ENCODE peak calls at places on chromosomes 12 and 14, in five cellular contexts. Z is GM04504; A is MM.1S; U is stimulated activated CD4-positive, alpha-beta T cell treated with anti-CD3 and anti-CD28 coated beads, Interleukin-1b, Interleukin-23, amount 100 ng/mL, for 1 hour; I is NCI-H1105 treated with DMSO at 0.1 percent for 48 hours. F is an unnamed sample.

GRCh38 chr12:103667129-103667528 is 80.1 kb downstream of the STAB2 start:
- DNase-seq in I (peak), U (no peak), Z (no peak), A (no peak), F (no peak)

GRCh38 chr14:93044116-93044515 is 71.6 kb downstream of the ITPK1 start:
- DNase-seq in A (no peak), I (no peak), Z (no peak), U (no peak), F (no peak)

GRCh38 chr14:51609987-51610283 is 41.8 kb upstream of the FRMD6 start:
- DNase-seq in Z (no peak), A (peak), U (no peak), I (no peak), F (no peak)

GRCh38 chr14:51607677-51608076 is 44.0 kb upstream of the FRMD6 start:
- DNase-seq in A (no peak), Z (peak), I (no peak), U (no peak), F (peak)

GRCh38 chr12:41189395-41190251 is 1.5 kb downstream of the PDZRN4 start:
- DNase-seq in A (no peak), U (no peak), I (peak), Z (no peak), F (no peak)

GRCh38 chr12:105330938-105331804 is 680 bp downstream of the C12orf75 start:
- DNase-seq in U (peak), A (peak), I (peak), Z (no peak), F (no peak)

GRCh38 chr12:106739318-106739717 is 35.2 kb upstream of the RIC8B start:
- DNase-seq in Z (no peak), U (no peak), I (no peak), A (no peak), F (no peak)

GRCh38 chr14:68249534-68250517 is 430.2 kb downstream of the RAD51B start:
- DNase-seq in U (no peak), Z (no peak), A (no peak), I (no peak), F (no peak)

GRCh38 chr14:103398427-103399195 is 13.4 kb downstream of the MARK3 start:
- DNase-seq in A (no peak), I (no peak), U (no peak), Z (no peak), F (no peak)

GRCh38 chr14:57209561-57209960 is 59.1 kb downstream of the EXOC5 start:
- DNase-seq in Z (peak), I (no peak), A (no peak), U (no peak), F (peak)

GRCh38 chr14:100164808-100165207 is 5.4 kb upstream of the DEGS2 start:
- DNase-seq in Z (no peak), A (no peak), I (no peak), U (no peak), F (no peak)

GRCh38 chr12:114812858-114813761 is 129.1 kb upstream of the TBX3 start:
- DNase-seq in Z (no peak), A (no peak), U (no peak), I (peak), F (no peak)

GRCh38 chr12:52401526-52401925 is 4.6 kb downstream of the KRT82 start:
- DNase-seq in I (no peak), U (no peak), A (no peak), Z (no peak), F (no peak)

GRCh38 chr14:75709207-75709812 is 48.3 kb downstream of the TTLL5 start:
- DNase-seq in I (peak), A (peak), U (peak), Z (peak), F (peak)

GRCh38 chr12:56687225-56688128 is 607 bp downstream of the PTGES3 start:
- DNase-seq in I (peak), A (peak), Z (no peak), U (peak), F (no peak)

GRCh38 chr12:124381454-124382207 is 86.7 kb downstream of the RFLNA start:
- DNase-seq in A (no peak), Z (peak), U (no peak), I (no peak), F (no peak)

GRCh38 chr14:95906591-95906990 is 30.0 kb downstream of the TUNAR start:
- DNase-seq in I (no peak), U (no peak), Z (no peak), A (no peak), F (no peak)

GRCh38 chr14:89269404-89269803 is 147.6 kb downstream of the FOXN3 start:
- DNase-seq in Z (no peak), U (no peak), A (no peak), I (no peak), F (no peak)

GRCh38 chr12:112740387-112740934 is 51.1 kb upstream of the RPH3A start:
- DNase-seq in A (no peak), I (no peak), U (no peak), Z (no peak), F (no peak)

GRCh38 chr12:8018666-8019581 is 13.6 kb upstream of the FOXJ2 start:
- DNase-seq in A (peak), Z (no peak), I (no peak), U (no peak), F (no peak)

GRCh38 chr14:100307215-100308111 is 1.2 kb upstream of the SLC25A29 start:
- DNase-seq in I (no peak), Z (no peak), A (no peak), U (no peak), F (no peak)

GRCh38 chr14:74684444-74684843 is 28.4 kb downstream of the AREL1 start:
- DNase-seq in A (no peak), U (no peak), Z (no peak), I (no peak), F (no peak)

GRCh38 chr14:88026890-88027289 is 22.0 kb downstream of the GPR65 start:
- DNase-seq in U (no peak), Z (no peak), A (no peak), I (no peak), F (no peak)

GRCh38 chr12:47748507-47748828 is 10.2 kb downstream of the RAPGEF3 start:
- DNase-seq in Z (no peak), A (no peak), I (no peak), U (no peak), F (no peak)

GRCh38 chr12:96513166-96513565 is 23.8 kb downstream of the CFAP54 start:
- DNase-seq in Z (no peak), U (no peak), A (no peak), I (no peak), F (no peak)

GRCh38 chr12:120710805-120711296 is 593 bp downstream of the UNC119B start:
- DNase-seq in U (no peak), I (no peak), Z (no peak), A (peak), F (no peak)

F was measured in AG04449.